ENCODE peak calls at places on chromosomes 4 and X, in eight cellular contexts. Q is EL; K is stimulated activated CD4-positive, alpha-beta T cell treated with anti-CD3 and anti-CD28 coated beads, Interleukin-15, amount 100 ng/mL, for 24 hours; U is psoas muscle; T is C1 segment of cervical spinal cord; E is NCI-H1417; R is CD8-positive, alpha-beta T cell; W is effector memory CD8-positive, alpha-beta T cell. N is an unnamed sample.
A peak's percentile ranks its signal among the peaks of the same experiment; 100 is the strongest.

GRCh38 chrX:114584434-114584943 is 603 bp downstream of the HTR2C start:
- DNase-seq in Q (no peak), K (no peak), T (no peak), R (no peak), W (no peak), E (no peak), U (no peak), N (no peak)

GRCh38 chr4:106034751-106035150 is 139.5 kb downstream of the NPNT start:
- DNase-seq in R (no peak), W (no peak), U (no peak), E (no peak), K (no peak), Q (no peak), T (no peak), N (no peak)

GRCh38 chr4:76950846-76951321 is 1.3 kb downstream of the SEPTIN11 start:
- DNase-seq in R (no peak), E (peak; percentile 82), T (no peak), W (no peak), Q (no peak), U (no peak), K (peak; percentile 19), N (peak; percentile 42)

GRCh38 chr4:126458993-126459392 is 1144.2 kb downstream of the FAT4 start:
- DNase-seq in Q (peak; percentile 29), W (no peak), E (peak; percentile 13), R (no peak), U (no peak), T (no peak), K (no peak), N (no peak)

GRCh38 chrX:12426420-12426819 is 288.1 kb downstream of the FRMPD4 start:
- DNase-seq in U (no peak), W (no peak), K (no peak), T (no peak), R (no peak), E (no peak), Q (no peak), N (no peak)

GRCh38 chr4:2827874-2828751 is 15.5 kb upstream of the ADD1 start:
- DNase-seq in U (peak; percentile 38), R (no peak), E (no peak), K (no peak), W (no peak), Q (no peak), T (no peak), N (no peak)

GRCh38 chr4:53011176-53011575 is 149.1 kb downstream of the RASL11B start:
- DNase-seq in Q (no peak), R (no peak), U (no peak), K (no peak), E (no peak), T (no peak), W (no peak), N (no peak)

GRCh38 chr4:94595880-94596483 is 144.2 kb downstream of the PDLIM5 start:
- DNase-seq in U (no peak), R (no peak), T (no peak), W (no peak), K (no peak), E (peak; percentile 74), Q (peak; percentile 52), N (peak; percentile 19)

GRCh38 chr4:73844352-73844751 is 7.9 kb downstream of the CXCL6 start:
- DNase-seq in Q (peak; percentile 62), U (no peak), W (no peak), T (no peak), K (no peak), E (no peak), R (no peak), N (no peak)

GRCh38 chrX:72395252-72395651 is 89.5 kb upstream of the CITED1 start:
- DNase-seq in E (no peak), R (no peak), K (no peak), U (no peak), Q (no peak), T (no peak), W (no peak), N (no peak)

GRCh38 chrX:135327299-135327698 is 18.0 kb downstream of the ETDC start:
- DNase-seq in K (no peak), Q (peak; percentile 71), U (no peak), E (no peak), R (no peak), T (no peak), W (no peak), N (peak; percentile 15)

GRCh38 chr4:140266958-140267568 is 106.4 kb upstream of the SCOC start:
- DNase-seq in K (peak; percentile 40), E (no peak), T (no peak), W (no peak), U (no peak), Q (peak; percentile 70), R (no peak), N (no peak)

GRCh38 chrX:24298191-24298590 is 15.7 kb downstream of the SUPT20HL2 start:
- DNase-seq in W (no peak), T (no peak), E (no peak), Q (no peak), R (no peak), K (no peak), U (no peak), N (peak; percentile 4)

GRCh38 chr4:33941854-33942253 is 2302.5 kb downstream of the ARAP2 start:
- DNase-seq in K (no peak), T (no peak), U (no peak), R (no peak), W (no peak), Q (no peak), E (peak; percentile 36), N (no peak)

GRCh38 chrX:132622130-132622529 is 133.3 kb upstream of the MBNL3 start:
- DNase-seq in R (peak; percentile 10), W (no peak), T (no peak), U (no peak), E (no peak), K (peak; percentile 74), Q (peak; percentile 38), N (no peak)

GRCh38 chr4:82983450-82983849 is 27.2 kb downstream of the LIN54 start:
- DNase-seq in T (no peak), Q (no peak), W (no peak), E (no peak), U (no peak), R (no peak), K (no peak), N (no peak)

GRCh38 chrX:9312922-9313867 is 151.7 kb upstream of the TBL1X start:
- DNase-seq in T (no peak), Q (peak; percentile 6), E (peak; percentile 34), W (peak; percentile 72), R (peak; percentile 72), K (peak; percentile 79), U (peak; percentile 68), N (no peak)

GRCh38 chr4:36285784-36286480 is 4.5 kb downstream of the DTHD1 start:
- DNase-seq in W (peak; percentile 50), Q (no peak), K (peak; percentile 62), U (no peak), E (no peak), R (peak; percentile 53), T (no peak), N (peak; percentile 24)

GRCh38 chr4:19686456-19686855 is 565.2 kb upstream of the SLIT2 start:
- DNase-seq in K (no peak), W (no peak), Q (no peak), R (no peak), U (no peak), T (no peak), E (no peak), N (no peak)

GRCh38 chr4:144518181-144518895 is 127.6 kb upstream of the HHIP start:
- DNase-seq in T (no peak), E (peak; percentile 77), R (no peak), W (no peak), U (no peak), Q (peak; percentile 13), K (no peak), N (no peak)

GRCh38 chr4:71545168-71545567 is 206.3 kb downstream of the SLC4A4 start:
- DNase-seq in K (no peak), U (no peak), W (no peak), Q (peak; percentile 18), E (peak; percentile 44), T (no peak), R (no peak), N (peak; percentile 56)

GRCh38 chr4:144709793-144710525 is 64.0 kb downstream of the HHIP start:
- DNase-seq in T (no peak), U (no peak), W (no peak), R (no peak), E (no peak), K (no peak), Q (peak; percentile 60), N (peak; percentile 87)

GRCh38 chr4:69057620-69058409 is 38.5 kb upstream of the UGT2B7 start:
- DNase-seq in E (no peak), U (no peak), W (no peak), Q (no peak), R (no peak), K (no peak), T (no peak), N (no peak)

N was measured in Caki2.